ENCODE peak calls at places on chromosomes 3 and 15, in six cellular contexts. B, H, S, Y, M and Q are unnamed samples.

GRCh38 chr3:112111785-112112402 is 21.2 kb downstream of the GCSAM start:
- DNase-seq in M (peak; percentile 91), H (peak; percentile 31), B (peak; percentile 56), Y (peak; percentile 36), S (peak; percentile 3), Q (peak; percentile 73)

GRCh38 chr3:66039590-66039887 is 821 bp upstream of the MAGI1 start:
- DNase-seq in S (no peak), H (peak; percentile 42), Y (no peak), M (peak; percentile 55), B (peak; percentile 48), Q (no peak)

GRCh38 chr3:154904328-154904727 is 175.8 kb upstream of the MME start:
- DNase-seq in B (no peak), H (peak; percentile 6), M (peak; percentile 64), S (peak; percentile 47), Y (no peak), Q (no peak)

GRCh38 chr15:24878153-24878552 is 76.6 kb upstream of the SNRPN start:
- DNase-seq in S (no peak), Y (no peak), M (peak; percentile 23), H (no peak), B (no peak), Q (peak; percentile 73)

GRCh38 chr15:38225381-38225780 is 27.3 kb upstream of the SPRED1 start:
- DNase-seq in H (no peak), M (no peak), B (no peak), S (no peak), Y (no peak), Q (no peak)

GRCh38 chr15:70375006-70375409 is 277.3 kb upstream of the TLE3 start:
- DNase-seq in M (no peak), H (peak; percentile 71), B (no peak), Y (no peak), S (no peak), Q (no peak)

GRCh38 chr3:55690746-55691540 is 203.8 kb upstream of the WNT5A start:
- DNase-seq in M (no peak), Y (no peak), S (no peak), B (no peak), H (no peak), Q (peak; percentile 33)

GRCh38 chr3:179544981-179545645 is 17.6 kb upstream of the ACTL6A start:
- DNase-seq in M (peak; percentile 56), H (no peak), B (no peak), S (no peak), Y (no peak), Q (no peak)

GRCh38 chr15:85661859-85662258 is 132.9 kb downstream of the KLHL25 start:
- DNase-seq in Y (no peak), H (no peak), B (no peak), S (no peak), M (no peak), Q (no peak)

GRCh38 chr15:73541479-73541878 is 91.7 kb downstream of the NPTN start:
- DNase-seq in B (peak; percentile 37), Y (no peak), H (no peak), M (no peak), S (no peak), Q (no peak)

GRCh38 chr3:140717915-140718314 is 40.1 kb downstream of the TRIM42 start:
- DNase-seq in Y (no peak), H (no peak), M (no peak), S (no peak), B (no peak), Q (no peak)

GRCh38 chr3:142028174-142028833 is 121.0 kb downstream of the TFDP2 start:
- DNase-seq in Y (no peak), M (peak; percentile 92), S (peak; percentile 54), H (peak; percentile 33), B (peak; percentile 53), Q (peak; percentile 67)

GRCh38 chr3:32226875-32227500 is 11.5 kb upstream of the CMTM8 start:
- DNase-seq in Y (no peak), B (no peak), S (no peak), M (peak; percentile 80), H (no peak), Q (no peak)

GRCh38 chr3:98574157-98574556 is 19.3 kb downstream of the CPOX start:
- DNase-seq in Y (no peak), B (no peak), H (no peak), M (no peak), S (no peak), Q (no peak)

GRCh38 chr3:109432833-109433232 is 95.5 kb upstream of the DPPA4 start:
- DNase-seq in H (no peak), B (no peak), S (no peak), M (no peak), Y (no peak), Q (no peak)

GRCh38 chr3:31483776-31484175 is 48.9 kb upstream of the STT3B start:
- DNase-seq in Y (no peak), M (no peak), S (no peak), B (no peak), H (no peak), Q (no peak)

GRCh38 chr15:38005949-38006800 is 71.7 kb downstream of the TMCO5A start:
- DNase-seq in H (no peak), B (no peak), Y (no peak), S (no peak), M (peak; percentile 18), Q (no peak)

GRCh38 chr3:182795383-182795782 is 2.1 kb downstream of the ATP11B start:
- DNase-seq in M (peak; percentile 26), B (peak; percentile 61), Y (no peak), H (peak; percentile 12), S (no peak), Q (no peak)

GRCh38 chr3:23600178-23600577 is 205.6 kb upstream of the UBE2E1 start:
- DNase-seq in H (peak; percentile 53), Y (no peak), M (peak; percentile 97), B (no peak), S (no peak), Q (no peak)

GRCh38 chr3:102605146-102605545 is 170.3 kb downstream of the ZPLD1 start:
- DNase-seq in B (no peak), Y (no peak), S (no peak), H (no peak), M (no peak), Q (no peak)

GRCh38 chr3:17075907-17076306 is 191.2 kb downstream of the PLCL2 start:
- DNase-seq in Y (no peak), B (no peak), H (no peak), M (no peak), S (no peak), Q (no peak)

GRCh38 chr3:84742915-84743314 is 215.9 kb upstream of the CADM2 start:
- DNase-seq in S (no peak), Y (no peak), H (no peak), B (no peak), M (no peak), Q (no peak)

GRCh38 chr3:122151480-122151879 is 32.0 kb upstream of the CASR start:
- DNase-seq in Y (no peak), H (no peak), M (no peak), S (no peak), B (no peak), Q (no peak)

GRCh38 chr3:111069974-111070751 is 1.5 kb upstream of the NECTIN3 start:
- DNase-seq in S (no peak), Y (no peak), B (peak; percentile 52), H (peak; percentile 15), M (peak; percentile 38), Q (no peak)

GRCh38 chr3:70000563-70001081 is 1.1 kb downstream of the SAMMSON start:
- DNase-seq in S (no peak), B (no peak), H (no peak), M (peak; percentile 53), Y (no peak), Q (no peak)

GRCh38 chr3:18422972-18423371 is 2.2 kb downstream of the SATB1 start:
- DNase-seq in Y (no peak), S (no peak), M (no peak), H (no peak), B (no peak), Q (no peak)

GRCh38 chr15:57559875-57560274 is 31.8 kb upstream of the MYZAP start:
- DNase-seq in Y (peak; percentile 53), M (peak; percentile 48), H (no peak), S (no peak), B (peak; percentile 94), Q (no peak)